ENCODE peak calls at places on chromosomes 7 and 10, in ten cellular contexts. Z is mesenchymal stem cell, Y is kidney epithelial cell, C is hypothalamus, D is B cell, P is NCI-H2107, R is KG1, W is globus pallidus, T is T follicular helper cell, X is small intestine. N is an unnamed sample.
A peak's percentile ranks its signal among the peaks of the same experiment; 100 is the strongest.

GRCh38 chr7:41047789-41048191 is 655.1 kb downstream of the INHBA start:
- DNase-seq in Z (peak; percentile 91), Y (no peak), C (no peak), D (no peak), P (no peak), R (no peak), W (no peak), T (no peak), X (no peak), N (peak; percentile 65)

GRCh38 chr10:129877773-129878371 is 86.2 kb downstream of the EBF3 start:
- DNase-seq in Z (no peak), Y (no peak), C (no peak), D (peak; percentile 17), P (no peak), R (no peak), W (no peak), T (peak; percentile 10), X (peak; percentile 43), N (no peak)

GRCh38 chr7:127962589-127963361 is 68.5 kb downstream of the LRRC4 start:
- DNase-seq in Z (no peak), Y (no peak), C (no peak), D (no peak), P (no peak), R (no peak), W (no peak), T (no peak), X (no peak), N (no peak)

GRCh38 chr10:29635711-29636144 is 957 bp upstream of the SVIL start:
- DNase-seq in Z (peak; percentile 85), Y (no peak), C (no peak), D (no peak), P (no peak), R (no peak), W (no peak), T (no peak), X (peak; percentile 15), N (no peak)

GRCh38 chr7:46139079-46139478 is 218.0 kb upstream of the IGFBP3 start:
- DNase-seq in Z (peak; percentile 48), Y (peak; percentile 86), C (no peak), D (no peak), P (no peak), R (no peak), W (no peak), T (no peak), X (no peak), N (no peak)

GRCh38 chr7:14332155-14332554 is 342.7 kb upstream of the ETV1 start:
- DNase-seq in Z (no peak), Y (peak; percentile 23), C (no peak), D (no peak), P (no peak), R (no peak), W (no peak), T (no peak), X (no peak), N (peak; percentile 16)

GRCh38 chr10:46239999-46240683 is 46.7 kb upstream of the ANTXRL start:
- DNase-seq in Z (no peak), Y (no peak), C (no peak), D (no peak), P (no peak), R (no peak), W (no peak), T (no peak), X (no peak), N (no peak)

GRCh38 chr10:52436664-52437063 is 122.6 kb downstream of the DKK1 start:
- DNase-seq in Z (no peak), Y (no peak), C (no peak), D (no peak), P (no peak), R (no peak), W (no peak), T (no peak), X (no peak), N (no peak)

GRCh38 chr10:133527779-133528271 is 662 bp downstream of the CYP2E1 start:
- DNase-seq in Z (no peak), Y (no peak), C (no peak), D (no peak), P (no peak), R (no peak), W (no peak), T (no peak), X (no peak), N (no peak)

GRCh38 chr10:4234661-4235060 is 449.7 kb upstream of the KLF6 start:
- DNase-seq in Z (peak; percentile 37), Y (no peak), C (no peak), D (no peak), P (no peak), R (no peak), W (no peak), T (no peak), X (peak; percentile 63), N (no peak)

GRCh38 chr10:60098676-60099601 is 192.6 kb upstream of the CCDC6 start:
- DNase-seq in Z (peak; percentile 17), Y (no peak), C (no peak), D (no peak), P (no peak), R (no peak), W (no peak), T (no peak), X (peak; percentile 81), N (no peak)

GRCh38 chr10:6401562-6402348 is 178.3 kb downstream of the PRKCQ start:
- DNase-seq in Z (peak; percentile 93), Y (peak; percentile 58), C (no peak), D (peak; percentile 80), P (peak; percentile 34), R (peak; percentile 60), W (peak; percentile 94), T (peak; percentile 43), X (peak; percentile 91), N (peak; percentile 80)

GRCh38 chr7:87475359-87476178 is at the start of gene ABCB4:
- DNase-seq in Z (no peak), Y (no peak), C (peak; percentile 3), D (peak; percentile 62), P (no peak), R (no peak), W (no peak), T (no peak), X (peak; percentile 14), N (peak; percentile 7)

GRCh38 chr7:131057015-131057518 is 270.6 kb upstream of the MKLN1 start:
- DNase-seq in Z (peak; percentile 92), Y (peak; percentile 23), C (no peak), D (peak; percentile 66), P (no peak), R (peak; percentile 25), W (peak; percentile 55), T (no peak), X (peak; percentile 63), N (peak; percentile 38)

GRCh38 chr7:128989961-128990360 is 52.2 kb downstream of the IRF5 start:
- DNase-seq in Z (no peak), Y (no peak), C (no peak), D (no peak), P (no peak), R (no peak), W (no peak), T (no peak), X (no peak), N (no peak)

GRCh38 chr7:148495614-148496013 is 95.0 kb upstream of the C7orf33 start:
- DNase-seq in Z (no peak), Y (no peak), C (no peak), D (no peak), P (no peak), R (no peak), W (no peak), T (no peak), X (no peak), N (no peak)

GRCh38 chr7:99623091-99623693 is 6.4 kb downstream of the ZSCAN25 start:
- DNase-seq in Z (no peak), Y (no peak), C (no peak), D (no peak), P (no peak), R (no peak), W (no peak), T (no peak), X (no peak), N (no peak)

GRCh38 chr7:153934048-153934447 is 118.2 kb upstream of the DPP6 start:
- DNase-seq in Z (no peak), Y (no peak), C (no peak), D (no peak), P (no peak), R (no peak), W (no peak), T (no peak), X (no peak), N (no peak)

GRCh38 chr7:122748195-122748594 is 45.5 kb upstream of the RNF148 start:
- DNase-seq in Z (no peak), Y (no peak), C (no peak), D (no peak), P (no peak), R (no peak), W (no peak), T (no peak), X (no peak), N (no peak)

GRCh38 chr7:1695800-1696454 is 25.9 kb downstream of the ELFN1 start:
- DNase-seq in Z (no peak), Y (no peak), C (no peak), D (no peak), P (no peak), R (no peak), W (no peak), T (no peak), X (no peak), N (no peak)

GRCh38 chr7:126493801-126494200 is 758.9 kb downstream of the GRM8 start:
- DNase-seq in Z (no peak), Y (no peak), C (no peak), D (no peak), P (no peak), R (no peak), W (no peak), T (no peak), X (no peak), N (no peak)

GRCh38 chr10:77187376-77187999 is 450.1 kb downstream of the KCNMA1 start:
- DNase-seq in Z (peak; percentile 66), Y (no peak), C (no peak), D (no peak), P (no peak), R (no peak), W (no peak), T (no peak), X (no peak), N (no peak)

GRCh38 chr7:28298870-28299484 is 113.3 kb upstream of the CREB5 start:
- DNase-seq in Z (peak; percentile 62), Y (no peak), C (no peak), D (no peak), P (peak; percentile 26), R (no peak), W (peak; percentile 76), T (no peak), X (peak; percentile 15), N (no peak)

GRCh38 chr10:96830511-96831199 is 1.4 kb upstream of the LCOR start:
- DNase-seq in Z (peak; percentile 72), Y (no peak), C (no peak), D (peak; percentile 89), P (peak; percentile 7), R (peak; percentile 72), W (peak; percentile 59), T (peak; percentile 72), X (peak; percentile 92), N (peak; percentile 54)

GRCh38 chr10:110516815-110517492 is 19.2 kb downstream of the DUSP5 start:
- DNase-seq in Z (no peak), Y (no peak), C (no peak), D (no peak), P (no peak), R (no peak), W (no peak), T (no peak), X (no peak), N (no peak)

GRCh38 chr7:68676789-68677535 is 921.3 kb upstream of the AUTS2 start:
- DNase-seq in Z (no peak), Y (no peak), C (peak; percentile 5), D (no peak), P (no peak), R (no peak), W (peak; percentile 93), T (no peak), X (no peak), N (no peak)

GRCh38 chr10:74244097-74244685 is 93.2 kb downstream of the ADK start:
- DNase-seq in Z (peak; percentile 56), Y (no peak), C (no peak), D (peak; percentile 49), P (no peak), R (peak; percentile 8), W (peak; percentile 28), T (no peak), X (peak; percentile 17), N (peak; percentile 19)

GRCh38 chr7:160958-161725 is 31.2 kb upstream of the FAM20C start:
- DNase-seq in Z (no peak), Y (no peak), C (no peak), D (no peak), P (no peak), R (no peak), W (no peak), T (no peak), X (no peak), N (no peak)